ENCODE peak calls at places on chromosomes 7 and 10, in six cellular contexts. C, X, E, T, O and J are unnamed samples.

GRCh38 chr7:132130497-132130896 is 445.8 kb downstream of the PLXNA4 start:
- DNase-seq in C (no peak), X (no peak), E (peak; percentile 60), T (no peak), O (no peak), J (no peak)

GRCh38 chr10:112435013-112435619 is 11.6 kb downstream of the ZDHHC6 start:
- DNase-seq in C (no peak), X (no peak), E (no peak), T (no peak), O (no peak), J (no peak)

GRCh38 chr10:29839826-29840515 is 205.2 kb upstream of the SVIL start:
- DNase-seq in C (no peak), X (peak; percentile 61), E (no peak), T (no peak), O (no peak), J (peak; percentile 84)

GRCh38 chr7:18116661-18117060 is 89.0 kb upstream of the PRPS1L1 start:
- DNase-seq in C (no peak), X (no peak), E (no peak), T (no peak), O (no peak), J (no peak)

GRCh38 chr7:148958061-148958460 is 70.2 kb downstream of the PDIA4 start:
- DNase-seq in C (no peak), X (no peak), E (no peak), T (no peak), O (no peak), J (no peak)

GRCh38 chr10:59991661-59992060 is 85.3 kb upstream of the CCDC6 start:
- DNase-seq in C (peak; percentile 41), X (no peak), E (no peak), T (no peak), O (peak; percentile 13), J (no peak)

GRCh38 chr7:100119701-100120517 is 475 bp downstream of the CNPY4 start:
- DNase-seq in C (peak; percentile 47), X (peak; percentile 74), E (peak; percentile 86), T (peak; percentile 59), O (peak; percentile 72), J (peak; percentile 41)

GRCh38 chr7:304574-305409 is 14.8 kb downstream of the FOXL3 start:
- DNase-seq in C (no peak), X (peak; percentile 22), E (peak; percentile 41), T (no peak), O (no peak), J (no peak)

GRCh38 chr7:72112992-72113391 is 299.1 kb downstream of the CALN1 start:
- DNase-seq in C (no peak), X (no peak), E (no peak), T (no peak), O (no peak), J (no peak)

GRCh38 chr7:72444023-72444776 is 32.1 kb upstream of the CALN1 start:
- DNase-seq in C (no peak), X (no peak), E (no peak), T (no peak), O (no peak), J (no peak)

GRCh38 chr7:120732256-120732655 is 125.7 kb downstream of the TSPAN12 start:
- DNase-seq in C (no peak), X (no peak), E (no peak), T (no peak), O (no peak), J (no peak)

DNA sequence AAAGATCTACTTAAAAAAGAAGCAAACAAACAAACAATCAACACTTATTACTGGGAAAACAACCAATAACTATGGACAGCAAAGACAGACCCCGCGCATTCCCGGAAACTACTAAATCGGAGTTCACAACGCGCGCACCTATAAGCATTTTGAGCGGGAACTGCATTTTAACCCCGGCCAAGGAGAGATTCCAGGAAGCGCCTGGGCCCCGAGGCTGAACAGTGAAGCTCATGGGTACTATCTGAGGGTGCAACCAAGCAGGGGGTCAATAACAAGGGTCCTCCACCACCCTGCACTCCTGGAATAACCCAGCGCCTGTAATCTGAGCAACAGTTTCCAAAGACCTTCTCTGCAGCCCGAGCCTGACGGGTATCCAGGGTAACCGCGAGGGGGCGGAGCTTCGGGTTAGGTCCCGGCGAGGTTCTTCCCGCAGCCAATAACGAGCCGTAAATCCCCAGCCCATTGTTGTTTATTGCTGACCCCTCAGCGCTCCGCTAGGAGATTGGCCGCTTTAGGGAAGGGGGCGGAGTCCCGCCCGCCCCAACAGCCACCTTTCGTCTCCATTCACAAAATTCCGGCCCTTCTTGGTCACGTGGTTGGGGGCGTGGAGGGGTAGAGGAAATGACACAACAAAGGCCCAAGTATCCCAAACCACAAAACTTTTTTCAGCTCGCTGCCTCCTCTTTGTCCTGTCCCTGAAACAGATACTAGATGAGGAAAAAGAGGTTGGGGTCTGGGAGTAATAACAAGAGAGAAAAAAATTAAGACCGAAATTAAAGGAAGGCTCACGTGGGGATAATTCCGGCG is 1.7 kb upstream of the ETV1 start:
- DNase-seq in C (peak; percentile 91), X (peak; percentile 96), E (peak; percentile 90), T (peak; percentile 89), O (peak; percentile 99), J (peak; percentile 93)
- TF ChIP-seq POLR2A in C (no peak), X (peak; percentile 67), E (no peak), T (peak; percentile 89), O (peak; percentile 53), J (peak; percentile 69)

GRCh38 chr10:133144771-133145170 is 15.2 kb upstream of the KNDC1 start:
- DNase-seq in C (no peak), X (no peak), E (no peak), T (no peak), O (no peak), J (no peak)
- H3K27me3 ChIP-seq in C (peaks cover 45% of the 10 kb centered on the region), X (no peaks in the 10 kb centered on the region), E (peaks cover 12% of the 10 kb centered on the region), T (peaks cover 16% of the 10 kb centered on the region), O (no peaks in the 10 kb centered on the region), J (no peaks in the 10 kb centered on the region)

GRCh38 chr10:96311180-96311697 is 7.0 kb downstream of the DNTT start:
- DNase-seq in C (no peak), X (no peak), E (no peak), T (no peak), O (no peak), J (no peak)

GRCh38 chr10:96306516-96306915 is 2.3 kb downstream of the DNTT start:
- DNase-seq in C (no peak), X (peak; percentile 48), E (peak; percentile 89), T (no peak), O (peak; percentile 39), J (peak; percentile 48)

GRCh38 chr10:96310359-96310669 is 6.1 kb downstream of the DNTT start:
- DNase-seq in C (no peak), X (no peak), E (no peak), T (no peak), O (no peak), J (no peak)

GRCh38 chr10:96313348-96313747 is 9.1 kb downstream of the DNTT start:
- DNase-seq in C (no peak), X (no peak), E (no peak), T (no peak), O (no peak), J (no peak)

DNA sequence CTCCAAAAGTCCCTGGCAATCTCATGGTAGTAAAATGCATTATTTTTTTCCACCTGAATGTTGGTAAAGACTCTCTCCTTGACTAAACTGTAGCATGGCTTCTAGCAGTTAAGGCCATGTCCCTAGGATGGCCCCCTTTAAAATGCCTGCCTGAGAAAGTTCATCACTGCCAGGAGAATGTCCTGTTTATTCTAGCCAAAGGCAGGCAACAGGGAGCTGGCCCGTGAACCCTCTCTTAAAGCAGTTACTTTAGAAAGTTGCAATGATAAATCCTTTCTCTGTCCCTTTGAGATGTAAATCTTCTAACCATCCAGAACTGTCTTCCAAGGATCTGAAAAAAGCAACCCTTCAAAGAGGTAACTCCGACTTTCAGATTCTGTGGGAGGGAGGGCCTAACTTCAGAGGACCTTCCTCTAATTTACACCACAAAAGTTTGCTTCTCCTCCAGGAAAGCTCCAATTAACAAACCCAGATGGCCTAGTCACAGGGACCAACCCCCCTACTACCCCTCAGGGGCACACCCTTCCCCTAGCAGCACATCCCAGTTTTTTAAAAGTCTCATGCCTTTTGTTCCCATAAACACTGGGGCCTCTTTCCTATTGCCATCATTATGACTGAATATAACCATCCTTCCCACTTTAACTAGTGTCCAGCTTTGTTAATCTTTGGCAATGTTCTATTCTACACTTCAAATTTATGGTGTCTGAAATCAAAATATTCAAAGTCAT is 5.6 kb downstream of the DNTT start:
- DNase-seq in C (no peak), X (no peak), E (no peak), T (no peak), O (no peak), J (no peak)
- H3K4me3 ChIP-seq in C (no peak overlapping the region), X (no peak overlapping the region), E (no peak overlapping the region), T (no peak overlapping the region), O (no peak overlapping the region), J (no peak overlapping the region)

GRCh38 chr7:47503283-47503682 is 78.6 kb downstream of the TNS3 start:
- DNase-seq in C (no peak), X (no peak), E (no peak), T (no peak), O (no peak), J (no peak)
- TF ChIP-seq POLR2A in C (no peak), X (no peak), E (no peak), T (no peak), O (no peak), J (no peak)

GRCh38 chr10:116274141-116274861 is 1.3 kb upstream of the GFRA1 start:
- DNase-seq in C (no peak), X (peak; percentile 54), E (no peak), T (no peak), O (no peak), J (peak; percentile 77)
- H3K27me3 ChIP-seq in C (peaks cover 50% of the 10 kb centered on the region), X (no peaks in the 10 kb centered on the region), E (peaks cover 50% of the 10 kb centered on the region), T (peaks cover 22% of the 10 kb centered on the region), O (no peaks in the 10 kb centered on the region), J (peaks cover 33% of the 10 kb centered on the region)

DNA sequence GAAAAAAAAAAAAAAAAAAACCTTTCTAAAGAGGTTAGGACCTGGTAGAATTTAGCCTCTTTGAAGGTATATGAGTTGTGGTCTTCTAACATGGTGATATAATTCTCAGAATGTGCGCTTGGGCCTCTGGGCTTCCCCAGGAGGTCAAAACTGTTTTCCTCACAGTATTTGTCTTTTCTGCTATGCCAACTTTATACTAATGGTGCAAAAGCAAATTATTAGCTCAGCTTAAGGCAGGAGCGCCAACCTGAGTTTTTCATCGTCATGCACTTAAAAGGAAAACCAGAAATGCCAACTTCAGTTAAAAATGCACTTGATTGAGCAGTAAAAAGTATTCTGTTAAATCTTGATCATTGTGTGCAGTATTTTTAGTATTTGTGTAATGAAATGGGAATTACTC is 9.7 kb downstream of the TDRD1 start:
- DNase-seq in C (no peak), X (no peak), E (no peak), T (no peak), O (no peak), J (no peak)
- H3K4me3 ChIP-seq in C (no peak overlapping the region), X (no peak overlapping the region), E (no peak overlapping the region), T (no peak overlapping the region), O (no peak overlapping the region), J (no peak overlapping the region)

DNA sequence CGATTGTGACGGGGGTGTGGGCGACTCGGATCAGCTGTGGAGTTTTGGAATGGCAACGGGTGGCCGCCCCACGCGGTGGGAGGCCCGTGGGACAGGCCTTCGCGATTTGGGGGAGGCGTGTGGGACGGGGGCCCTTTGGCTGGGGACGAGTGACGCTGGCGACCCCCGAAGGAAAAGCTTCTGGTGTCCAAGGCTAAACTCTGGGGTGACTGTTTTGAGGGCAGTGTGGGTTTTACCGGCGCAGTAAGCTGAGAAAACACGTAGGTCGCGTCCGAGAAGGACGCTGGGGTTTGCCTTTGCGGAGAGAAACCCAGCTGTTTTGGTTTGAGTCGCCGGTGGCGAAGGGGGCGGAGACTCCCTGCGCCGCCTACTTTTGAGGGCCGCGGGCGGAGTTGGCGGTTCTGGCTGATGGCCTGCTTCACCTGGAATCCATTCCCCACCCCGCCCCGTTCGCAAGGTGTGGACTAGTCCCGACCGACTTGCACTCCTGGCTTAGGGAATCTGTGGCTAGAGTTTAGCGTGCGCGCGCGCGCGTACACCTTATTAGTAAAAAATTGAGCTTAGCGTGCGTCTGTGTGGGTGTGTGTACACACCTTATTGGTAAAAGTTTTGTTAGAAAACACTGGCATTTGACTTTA is 606 bp downstream of the TAX1BP1 start:
- DNase-seq in C (peak; percentile 97), X (peak; percentile 97), E (peak; percentile 97), T (peak; percentile 77), O (peak; percentile 73), J (peak; percentile 95)
- TF ChIP-seq POLR2A in C (peak; percentile 48), X (peak; percentile 6), E (no peak), T (peak; percentile 15), O (no peak), J (peak; percentile 56)